ENCODE peak calls at places on chromosomes 13 and 19, in seven cellular contexts. P is endothelial cell of umbilical vein, I is uterus, G is GM12878, D is esophagus squamous epithelium, E is astrocyte of the cerebellum, L is ascending aorta. B is an unnamed sample.

GRCh38 chr19:35318679-35319448 is 10.1 kb upstream of the CD22 start:
- DNase-seq in P (peak; percentile 48), I (peak; percentile 74), G (no peak), D (no peak), E (no peak), L (peak; percentile 53), B (peak; percentile 20)

GRCh38 chr13:24071016-24071415 is 89.5 kb upstream of the SPATA13 start:
- DNase-seq in P (no peak), I (no peak), G (no peak), D (no peak), E (no peak), L (no peak), B (no peak)

GRCh38 chr19:38381138-38381537 is 6.7 kb downstream of the GGN start:
- DNase-seq in P (no peak), I (no peak), G (no peak), D (no peak), E (no peak), L (no peak), B (no peak)

GRCh38 chr19:50878851-50879250 is 5.6 kb downstream of the KLK2 start:
- DNase-seq in P (no peak), I (no peak), G (no peak), D (no peak), E (no peak), L (no peak), B (no peak)

GRCh38 chr13:20814224-20814910 is 40.6 kb upstream of the EEF1AKMT1 start:
- DNase-seq in P (peak; percentile 98), I (peak; percentile 89), G (no peak), D (no peak), E (peak; percentile 81), L (peak; percentile 67), B (peak; percentile 77)

GRCh38 chr13:104635879-104636278 is 1569.7 kb upstream of the SLC10A2 start:
- DNase-seq in P (no peak), I (no peak), G (no peak), D (no peak), E (no peak), L (no peak), B (no peak)

GRCh38 chr13:42747399-42747873 is 33.9 kb upstream of the FAM216B start:
- DNase-seq in P (peak; percentile 61), I (no peak), G (no peak), D (no peak), E (peak; percentile 87), L (no peak), B (peak; percentile 99)

GRCh38 chr13:21012841-21013681 is 48.3 kb downstream of the LATS2 start:
- DNase-seq in P (peak; percentile 62), I (no peak), G (no peak), D (no peak), E (no peak), L (no peak), B (peak; percentile 32)

GRCh38 chr13:78709028-78709427 is 50.1 kb upstream of the OBI1 start:
- DNase-seq in P (peak; percentile 24), I (no peak), G (no peak), D (no peak), E (no peak), L (no peak), B (no peak)

GRCh38 chr19:44986389-44986788 is 14.9 kb upstream of the RELB start:
- DNase-seq in P (no peak), I (no peak), G (no peak), D (no peak), E (no peak), L (no peak), B (no peak)

GRCh38 chr19:49497790-49498106 is 1.5 kb downstream of the RPS11 start:
- DNase-seq in P (no peak), I (no peak), G (no peak), D (no peak), E (no peak), L (no peak), B (no peak)

GRCh38 chr13:93539914-93540313 is 313.3 kb downstream of the GPC6 start:
- DNase-seq in P (no peak), I (no peak), G (no peak), D (no peak), E (no peak), L (no peak), B (no peak)

GRCh38 chr19:5692785-5693194 is 2.7 kb downstream of the RPL36 start:
- DNase-seq in P (no peak), I (no peak), G (no peak), D (no peak), E (no peak), L (no peak), B (no peak)

GRCh38 chr13:75789451-75790197 is 153.5 kb downstream of the LMO7 start:
- DNase-seq in P (peak; percentile 12), I (no peak), G (no peak), D (no peak), E (no peak), L (no peak), B (no peak)

GRCh38 chr13:42547615-42548014 is 26.3 kb upstream of the TNFSF11 start:
- DNase-seq in P (no peak), I (no peak), G (no peak), D (no peak), E (no peak), L (no peak), B (no peak)

GRCh38 chr13:37481005-37481857 is 117.3 kb downstream of the POSTN start:
- DNase-seq in P (no peak), I (peak; percentile 27), G (no peak), D (no peak), E (peak; percentile 48), L (no peak), B (no peak)

GRCh38 chr19:8526345-8527062 is 12.5 kb upstream of the ZNF414 start:
- DNase-seq in P (peak; percentile 92), I (peak; percentile 94), G (no peak), D (no peak), E (peak; percentile 82), L (peak; percentile 61), B (peak; percentile 78)

GRCh38 chr13:112990783-112991182 is 21.8 kb downstream of the MCF2L start:
- DNase-seq in P (no peak), I (no peak), G (no peak), D (no peak), E (no peak), L (no peak), B (no peak)

GRCh38 chr13:91372813-91373420 is 25.4 kb downstream of the MIR17HG start:
- DNase-seq in P (no peak), I (no peak), G (no peak), D (no peak), E (no peak), L (no peak), B (no peak)

GRCh38 chr13:21541980-21542379 is 62.0 kb downstream of the MICU2 start:
- DNase-seq in P (no peak), I (no peak), G (no peak), D (no peak), E (no peak), L (no peak), B (no peak)

GRCh38 chr19:1247747-1248453 is 483 bp upstream of the MIDN start:
- DNase-seq in P (peak; percentile 90), I (peak; percentile 82), G (no peak), D (no peak), E (no peak), L (peak; percentile 75), B (no peak)

GRCh38 chr19:1616396-1616795 is 11.1 kb upstream of the UQCR11 start:
- DNase-seq in P (no peak), I (no peak), G (no peak), D (no peak), E (no peak), L (no peak), B (no peak)

GRCh38 chr13:94209110-94209509 is 270.4 kb downstream of the DCT start:
- DNase-seq in P (no peak), I (no peak), G (no peak), D (no peak), E (no peak), L (no peak), B (no peak)

GRCh38 chr13:59891053-59891452 is 272.7 kb downstream of the DIAPH3 start:
- DNase-seq in P (no peak), I (no peak), G (no peak), D (no peak), E (no peak), L (no peak), B (no peak)

GRCh38 chr19:46186101-46186716 is 38.2 kb downstream of the IGFL2 start:
- DNase-seq in P (no peak), I (no peak), G (no peak), D (no peak), E (no peak), L (no peak), B (no peak)
- TF ChIP-seq CTCF in P (no peak), I (no peak), G (no peak), D (no peak), E (no peak), L (no peak), B (no peak)

DNA sequence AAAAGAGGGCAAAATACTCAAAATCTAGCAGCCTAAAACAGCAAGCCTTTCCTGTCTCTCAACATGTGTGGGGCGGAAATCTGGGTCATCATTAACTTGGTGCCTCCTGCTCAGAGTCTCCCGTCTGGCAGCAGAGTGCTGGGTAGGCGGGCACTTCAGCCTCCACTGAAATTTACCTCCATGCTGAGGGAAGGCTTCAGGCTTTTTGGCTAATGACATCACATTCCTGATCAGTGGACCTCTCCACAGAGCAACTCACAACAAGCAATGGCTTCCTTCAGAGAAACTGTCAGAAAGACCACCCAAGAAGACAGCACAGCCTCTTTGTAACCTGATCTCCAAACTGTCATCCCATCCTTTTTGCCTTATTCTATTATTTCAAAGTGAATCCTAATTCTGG is 1109.0 kb downstream of the UQCRFS1 start:
- DNase-seq in P (no peak), I (no peak), G (no peak), D (no peak), E (no peak), L (no peak), B (no peak)
- TF ChIP-seq CTCF in P (no peak), I (no peak), G (no peak), D (no peak), E (no peak), L (no peak), B (no peak)

GRCh38 chr13:111637365-111637764 is 316.9 kb downstream of the TEX29 start:
- DNase-seq in P (no peak), I (no peak), G (no peak), D (no peak), E (no peak), L (no peak), B (no peak)
- TF ChIP-seq CTCF in P (no peak), I (no peak), G (no peak), D (no peak), E (no peak), L (no peak), B (no peak)

GRCh38 chr19:48330012-48330681 is 4.8 kb downstream of the EMP3 start:
- DNase-seq in P (peak; percentile 15), I (peak; percentile 81), G (peak; percentile 65), D (peak; percentile 39), E (peak; percentile 39), L (no peak), B (no peak)
- TF ChIP-seq CTCF in P (no peak), I (no peak), G (no peak), D (peak; percentile 27), E (no peak), L (no peak), B (no peak)